ENCODE peak calls at places on chromosomes 3 and 15, in ten cellular contexts. P, Q, G, N, C, U, O, V, F and S are unnamed samples.

GRCh38 chr15:80309769-80310384 is 57.9 kb upstream of the CTXND1 start:
- DNase-seq in P (peak; percentile 2), Q (peak; percentile 9), G (no peak), N (no peak), C (no peak), U (no peak), O (no peak), V (peak; percentile 68), F (no peak), S (no peak)

GRCh38 chr3:138608322-138609214 is at the start of gene FAIM:
- DNase-seq in P (no peak), Q (peak; percentile 77), G (peak; percentile 76), N (peak; percentile 47), C (peak; percentile 65), U (peak; percentile 75), O (peak; percentile 43), V (peak; percentile 78), F (peak; percentile 66), S (peak; percentile 82)

GRCh38 chr15:38611228-38611627 is 46.6 kb upstream of the RASGRP1 start:
- DNase-seq in P (no peak), Q (no peak), G (peak; percentile 86), N (peak; percentile 1), C (peak; percentile 26), U (no peak), O (no peak), V (no peak), F (no peak), S (no peak)

GRCh38 chr3:36814776-36815175 is 50.4 kb upstream of the DCLK3 start:
- DNase-seq in P (no peak), Q (peak; percentile 14), G (no peak), N (no peak), C (no peak), U (no peak), O (no peak), V (peak; percentile 45), F (no peak), S (no peak)

GRCh38 chr15:60967728-60968127 is 261.4 kb downstream of the RORA start:
- DNase-seq in P (no peak), Q (no peak), G (no peak), N (no peak), C (no peak), U (no peak), O (no peak), V (no peak), F (no peak), S (no peak)

GRCh38 chr3:6803652-6804051 is 57.3 kb upstream of the GRM7 start:
- DNase-seq in P (no peak), Q (no peak), G (no peak), N (no peak), C (no peak), U (no peak), O (no peak), V (no peak), F (no peak), S (no peak)

GRCh38 chr15:51672100-51672731 is 9.1 kb upstream of the SCG3 start:
- DNase-seq in P (no peak), Q (no peak), G (no peak), N (no peak), C (no peak), U (no peak), O (no peak), V (peak; percentile 30), F (no peak), S (no peak)

GRCh38 chr15:83983634-83984458 is 251.7 kb upstream of the GOLGA6L4 start:
- DNase-seq in P (no peak), Q (peak; percentile 76), G (no peak), N (no peak), C (no peak), U (no peak), O (no peak), V (peak; percentile 22), F (no peak), S (no peak)

GRCh38 chr3:70519913-70520659 is 207.6 kb upstream of the MDFIC2 start:
- DNase-seq in P (no peak), Q (no peak), G (no peak), N (no peak), C (no peak), U (no peak), O (no peak), V (no peak), F (no peak), S (no peak)

GRCh38 chr3:15309662-15310335 is 22.6 kb downstream of the SH3BP5 start:
- DNase-seq in P (no peak), Q (no peak), G (no peak), N (no peak), C (no peak), U (no peak), O (no peak), V (no peak), F (no peak), S (no peak)

GRCh38 chr3:52596658-52597265 is 60.4 kb downstream of the UQCC5 start:
- DNase-seq in P (no peak), Q (no peak), G (no peak), N (no peak), C (no peak), U (no peak), O (no peak), V (no peak), F (no peak), S (no peak)

GRCh38 chr3:73559730-73560129 is 65.0 kb downstream of the PDZRN3 start:
- DNase-seq in P (no peak), Q (no peak), G (no peak), N (no peak), C (no peak), U (no peak), O (no peak), V (no peak), F (no peak), S (no peak)

GRCh38 chr3:23075478-23075877 is 127.6 kb upstream of the UBE2E2 start:
- DNase-seq in P (peak; percentile 91), Q (no peak), G (no peak), N (no peak), C (no peak), U (no peak), O (no peak), V (no peak), F (no peak), S (no peak)

GRCh38 chr3:117844676-117845075 is 1135.1 kb downstream of the TUSC7 start:
- DNase-seq in P (no peak), Q (no peak), G (no peak), N (no peak), C (no peak), U (no peak), O (no peak), V (no peak), F (no peak), S (no peak)

GRCh38 chr15:67829647-67830504 is 4.6 kb downstream of the SKOR1 start:
- DNase-seq in P (no peak), Q (no peak), G (no peak), N (no peak), C (no peak), U (no peak), O (no peak), V (peak; percentile 55), F (no peak), S (no peak)

GRCh38 chr3:117122609-117123008 is 413.0 kb downstream of the TUSC7 start:
- DNase-seq in P (no peak), Q (no peak), G (no peak), N (no peak), C (no peak), U (no peak), O (no peak), V (no peak), F (no peak), S (no peak)

GRCh38 chr15:74365619-74366445 is 1.6 kb downstream of the CYP11A1 start:
- DNase-seq in P (no peak), Q (no peak), G (no peak), N (no peak), C (no peak), U (peak; percentile 56), O (no peak), V (peak; percentile 72), F (peak; percentile 19), S (no peak)